ENCODE peak calls at places on chromosomes 4 and X, in five cellular contexts. Q, F, V, P and H are unnamed samples.

GRCh38 chr4:92344216-92344615 is 40.5 kb downstream of the GRID2 start:
- DNase-seq in Q (no peak), F (no peak), V (no peak), P (no peak), H (no peak)

GRCh38 chr4:101037938-101038413 is 309.4 kb downstream of the PPP3CA start:
- DNase-seq in P (no peak), Q (peak; percentile 68), V (no peak), F (no peak), H (no peak)

GRCh38 chr4:81571105-81571504 is 99.4 kb upstream of the RASGEF1B start:
- DNase-seq in F (no peak), Q (no peak), P (no peak), V (no peak), H (no peak)

GRCh38 chr4:13762126-13762525 is 134.6 kb upstream of the BOD1L1 start:
- DNase-seq in F (no peak), Q (no peak), P (no peak), V (no peak), H (no peak)

GRCh38 chr4:84089652-84090437 is 409.2 kb downstream of the NKX6-1 start:
- DNase-seq in V (no peak), Q (no peak), F (no peak), P (no peak), H (no peak)

GRCh38 chrX:1355131-1355799 is 18.7 kb downstream of the IL3RA start:
- DNase-seq in P (no peak), Q (no peak), F (peak; percentile 25), V (no peak), H (no peak)

GRCh38 chrX:94454159-94454558 is 780.2 kb downstream of the FAM133A start:
- DNase-seq in F (no peak), V (no peak), Q (no peak), P (no peak), H (no peak)

GRCh38 chr4:123788577-123788976 is 392.0 kb downstream of the SPRY1 start:
- DNase-seq in F (no peak), V (peak; percentile 83), Q (no peak), P (no peak), H (no peak)

GRCh38 chr4:94595880-94596483 is 144.2 kb downstream of the PDLIM5 start:
- DNase-seq in Q (peak; percentile 66), P (no peak), V (peak; percentile 83), F (no peak), H (no peak)

GRCh38 chr4:175435437-175435836 is 376.6 kb downstream of the GPM6A start:
- DNase-seq in F (peak; percentile 11), Q (peak; percentile 0), P (no peak), V (peak; percentile 8), H (no peak)

GRCh38 chr4:128455076-128455345 is 167.4 kb upstream of the PGRMC2 start:
- DNase-seq in F (no peak), P (no peak), Q (no peak), V (no peak), H (no peak)

GRCh38 chrX:45769919-45770582 is 569.4 kb upstream of the DIPK2B start:
- DNase-seq in F (no peak), V (peak; percentile 87), P (peak; percentile 80), Q (peak; percentile 24), H (peak; percentile 80)

GRCh38 chr4:86048426-86048825 is 311.4 kb downstream of the MAPK10 start:
- DNase-seq in Q (no peak), F (no peak), P (no peak), V (peak; percentile 34), H (no peak)

GRCh38 chr4:113760094-113760851 is 1.3 kb downstream of the CAMK2D start:
- DNase-seq in P (no peak), F (no peak), Q (peak; percentile 66), V (peak; percentile 68), H (no peak)

GRCh38 chrX:43940811-43941210 is 32.4 kb downstream of the NDP start:
- DNase-seq in Q (no peak), V (peak; percentile 28), F (no peak), P (no peak), H (no peak)

GRCh38 chr4:13891544-13891939 is 264.0 kb upstream of the BOD1L1 start:
- DNase-seq in Q (no peak), P (no peak), F (no peak), V (peak; percentile 32), H (no peak)

GRCh38 chrX:85326234-85327059 is 53.0 kb downstream of the POF1B start:
- DNase-seq in P (no peak), F (no peak), Q (no peak), V (no peak), H (no peak)

GRCh38 chr4:75686346-75686745 is 13.1 kb upstream of the G3BP2 start:
- DNase-seq in V (no peak), Q (no peak), F (peak; percentile 63), P (no peak), H (no peak)

GRCh38 chr4:128979934-128980333 is 113.4 kb downstream of the SCLT1 start:
- DNase-seq in V (peak; percentile 86), F (no peak), Q (no peak), P (no peak), H (peak; percentile 62)

GRCh38 chr4:30808266-30808665 is 88.1 kb downstream of the PCDH7 start:
- DNase-seq in V (no peak), F (no peak), Q (no peak), P (no peak), H (no peak)

GRCh38 chr4:106186201-106186600 is 129.8 kb downstream of the TBCK start:
- DNase-seq in V (peak; percentile 38), Q (no peak), P (no peak), F (no peak), H (no peak)

GRCh38 chr4:183504930-183505555 is at the start of gene ING2:
- DNase-seq in P (no peak), F (no peak), V (peak; percentile 92), Q (no peak), H (no peak)

GRCh38 chrX:14676431-14676830 is 147.1 kb downstream of the GLRA2 start:
- DNase-seq in P (no peak), V (peak; percentile 44), Q (no peak), F (no peak), H (no peak)

GRCh38 chr4:105979506-105979905 is 84.2 kb downstream of the NPNT start:
- DNase-seq in P (no peak), Q (no peak), F (no peak), V (no peak), H (no peak)

DNA sequence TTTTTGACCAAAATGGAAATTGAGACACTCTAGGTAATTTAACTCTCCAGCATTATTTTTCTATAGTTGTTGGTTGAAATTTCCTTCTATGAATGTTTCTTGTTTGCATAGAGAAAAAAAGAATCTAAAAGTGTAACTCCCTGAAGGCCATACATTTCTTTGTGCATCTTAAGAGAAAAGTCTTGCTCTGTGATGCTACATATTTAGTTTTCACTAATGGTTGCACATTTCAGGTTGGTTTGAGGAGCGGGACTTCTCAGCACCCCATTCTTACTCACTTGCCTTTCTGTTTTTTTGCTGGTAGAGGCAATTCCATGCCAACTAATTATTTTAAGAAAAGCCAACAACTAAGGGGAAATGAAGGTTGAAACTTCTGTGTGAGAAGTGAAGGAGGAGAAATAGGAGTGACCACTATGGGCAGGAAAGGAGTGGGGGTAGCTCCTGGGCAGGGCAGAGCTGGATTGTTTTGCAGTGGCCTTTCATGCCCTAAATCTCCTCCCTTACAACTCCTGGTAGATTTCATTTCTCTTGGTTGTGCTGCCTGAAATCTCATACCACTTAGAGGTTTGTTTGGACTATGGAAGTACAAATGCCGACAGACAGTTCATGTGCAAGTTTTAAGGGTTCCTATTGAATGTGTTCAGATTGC is 76.6 kb downstream of the RAPGEF2 start:
- DNase-seq in P (no peak), Q (no peak), V (peak; percentile 8), F (no peak), H (no peak)
- H3K4me3 ChIP-seq in P (no peak overlapping the region), Q (no peak overlapping the region), V (no peak overlapping the region), F (no peak overlapping the region), H (no peak overlapping the region)

DNA sequence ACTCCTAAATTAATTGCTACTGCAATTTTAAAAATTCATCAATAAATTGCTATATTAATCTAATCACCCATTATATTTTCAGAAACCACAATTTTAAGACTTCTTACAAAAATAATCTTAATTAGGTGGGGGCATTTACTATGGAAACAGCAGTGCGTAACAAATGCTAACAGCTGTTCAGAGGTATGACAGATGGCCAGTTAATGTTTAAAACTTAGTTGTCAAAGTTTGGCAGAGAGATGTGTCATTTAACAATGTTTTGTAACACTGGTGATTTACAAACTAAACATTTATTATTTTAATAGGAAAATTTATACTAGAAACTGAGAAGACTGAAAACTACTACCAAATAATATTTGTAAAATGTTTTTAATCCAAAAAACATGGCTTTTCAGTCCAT is 85.2 kb upstream of the GPR34 start:
- DNase-seq in Q (no peak), P (no peak), F (no peak), V (no peak), H (no peak)
- H3K4me3 ChIP-seq in Q (no peak overlapping the region), P (no peak overlapping the region), F (no peak overlapping the region), V (no peak overlapping the region), H (no peak overlapping the region)

DNA sequence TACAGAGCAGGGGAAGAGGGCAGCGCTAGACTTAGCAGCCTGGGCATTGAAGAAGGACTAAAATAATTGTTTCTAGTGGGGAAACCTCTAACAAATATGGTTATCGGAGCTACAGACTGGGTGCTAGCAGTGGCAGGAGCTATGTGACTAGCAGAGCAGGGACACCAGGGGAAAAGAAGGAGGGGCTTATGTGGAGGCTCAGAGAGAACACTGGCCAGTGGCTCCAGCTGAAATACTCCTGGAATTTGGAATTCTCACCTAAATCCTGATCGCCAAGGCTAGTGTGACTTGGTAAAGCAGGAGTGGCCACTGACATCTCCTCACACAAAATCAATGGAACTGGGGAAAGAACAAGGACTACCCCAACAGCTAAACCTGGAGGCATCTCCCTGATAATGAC is 2.0 kb downstream of the TAPT1 start:
- DNase-seq in Q (no peak), F (no peak), P (no peak), V (no peak), H (no peak)
- H3K4me3 ChIP-seq in Q (peak overlapping the region; percentile 97), F (peak overlapping the region; percentile 69), P (no peak overlapping the region), V (peak overlapping the region; percentile 93), H (no peak overlapping the region)

GRCh38 chr4:108172231-108172779 is 3.6 kb upstream of the LEF1 start:
- DNase-seq in V (no peak), F (peak; percentile 83), Q (peak; percentile 45), P (no peak), H (no peak)

GRCh38 chr4:108169639-108170038 is 907 bp upstream of the LEF1 start:
- DNase-seq in F (no peak), Q (no peak), P (no peak), V (no peak), H (no peak)

GRCh38 chr4:108171541-108172230 is 3.0 kb upstream of the LEF1 start:
- DNase-seq in Q (peak; percentile 89), V (peak; percentile 8), P (no peak), F (peak; percentile 95), H (no peak)

GRCh38 chr4:108168672-108169562 is at the start of gene LEF1:
- DNase-seq in P (no peak), V (peak; percentile 71), Q (peak; percentile 80), F (peak; percentile 92), H (no peak)

DNA sequence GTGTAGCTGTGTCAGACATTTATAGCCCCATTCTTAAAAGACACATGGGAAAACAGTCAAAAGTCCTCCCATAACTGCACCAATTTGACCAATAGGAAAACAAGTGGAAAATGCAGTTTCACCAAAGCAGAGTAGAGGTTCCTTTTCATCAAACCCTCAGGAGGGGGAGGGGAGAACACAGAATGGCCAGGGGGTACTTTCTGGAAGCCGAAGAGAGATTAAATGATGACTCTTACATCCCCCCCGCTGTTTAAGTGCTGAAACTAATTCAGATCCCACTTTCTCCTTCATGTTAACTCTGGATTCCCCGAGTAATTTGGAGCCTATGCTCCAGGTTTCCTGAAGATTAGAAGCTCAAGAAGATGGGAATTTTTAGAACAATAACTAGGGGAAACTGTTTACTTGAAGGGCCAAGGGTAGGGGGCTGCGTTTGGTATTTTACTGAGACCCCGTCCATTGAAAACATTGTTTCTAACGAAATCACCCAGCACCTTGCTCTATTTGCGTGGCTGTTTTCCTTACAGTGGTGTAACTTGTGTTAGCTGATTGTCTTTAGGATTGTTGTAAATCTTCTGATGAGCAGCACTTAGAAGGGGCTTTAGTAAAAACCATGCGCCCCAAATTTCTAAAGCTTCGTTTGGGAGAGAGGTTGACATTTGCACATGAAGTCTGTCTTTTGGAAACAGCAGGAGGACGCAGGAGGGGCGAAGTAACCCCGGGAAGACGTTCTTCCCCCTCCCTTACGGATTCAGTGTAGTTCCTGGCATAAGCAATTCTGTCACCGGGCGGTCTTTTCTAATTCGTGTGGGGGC is 2.2 kb upstream of the LEF1 start:
- DNase-seq in F (peak; percentile 64), V (peak; percentile 12), Q (no peak), P (no peak), H (no peak)
- H3K4me3 ChIP-seq in F (no peak overlapping the region), V (no peak overlapping the region), Q (peak overlapping the region; percentile 73), P (no peak overlapping the region), H (no peak overlapping the region)